ENCODE peak calls at places on chromosomes 2 and 18, in five cellular contexts. A is H1, C is neural progenitor cell, E is HepG2, R is endothelial cell of umbilical vein. B is an unnamed sample.

GRCh38 chr2:216695401-216695821 is at the start of gene IGFBP5:
- DNase-seq in A (peak), C (peak), E (no peak), R (peak), B (no peak)

GRCh38 chr2:237858294-237859081 is 935 bp upstream of the RAMP1 start:
- DNase-seq in A (peak), C (peak), E (peak), R (peak), B (peak)

GRCh38 chr2:63186331-63186730 is 135.7 kb downstream of the OTX1 start:
- DNase-seq in A (no peak), C (no peak), E (no peak), R (no peak), B (no peak)

GRCh38 chr2:131031431-131031841 is 61.8 kb downstream of the FAM168B start:
- DNase-seq in A (no peak), C (no peak), E (no peak), R (no peak), B (no peak)

GRCh38 chr18:69400253-69400975 is at the start of gene DOK6:
- DNase-seq in A (peak), C (peak), E (peak), R (peak), B (no peak)

GRCh38 chr2:71788601-71789240 is 335.4 kb downstream of the DYSF start:
- DNase-seq in A (no peak), C (no peak), E (no peak), R (no peak), B (no peak)

GRCh38 chr2:40227200-40227599 is 224.7 kb downstream of the SLC8A1 start:
- DNase-seq in A (no peak), C (no peak), E (no peak), R (no peak), B (no peak)

GRCh38 chr18:79397830-79398761 is 2.4 kb downstream of the NFATC1 start:
- DNase-seq in A (no peak), C (no peak), E (no peak), R (peak), B (no peak)

GRCh38 chr2:110931648-110932047 is 189.1 kb upstream of the BCL2L11 start:
- DNase-seq in A (no peak), C (no peak), E (no peak), R (no peak), B (no peak)

GRCh38 chr18:57660961-57661360 is 39.3 kb upstream of the NARS1 start:
- DNase-seq in A (no peak), C (no peak), E (no peak), R (no peak), B (no peak)

DNA sequence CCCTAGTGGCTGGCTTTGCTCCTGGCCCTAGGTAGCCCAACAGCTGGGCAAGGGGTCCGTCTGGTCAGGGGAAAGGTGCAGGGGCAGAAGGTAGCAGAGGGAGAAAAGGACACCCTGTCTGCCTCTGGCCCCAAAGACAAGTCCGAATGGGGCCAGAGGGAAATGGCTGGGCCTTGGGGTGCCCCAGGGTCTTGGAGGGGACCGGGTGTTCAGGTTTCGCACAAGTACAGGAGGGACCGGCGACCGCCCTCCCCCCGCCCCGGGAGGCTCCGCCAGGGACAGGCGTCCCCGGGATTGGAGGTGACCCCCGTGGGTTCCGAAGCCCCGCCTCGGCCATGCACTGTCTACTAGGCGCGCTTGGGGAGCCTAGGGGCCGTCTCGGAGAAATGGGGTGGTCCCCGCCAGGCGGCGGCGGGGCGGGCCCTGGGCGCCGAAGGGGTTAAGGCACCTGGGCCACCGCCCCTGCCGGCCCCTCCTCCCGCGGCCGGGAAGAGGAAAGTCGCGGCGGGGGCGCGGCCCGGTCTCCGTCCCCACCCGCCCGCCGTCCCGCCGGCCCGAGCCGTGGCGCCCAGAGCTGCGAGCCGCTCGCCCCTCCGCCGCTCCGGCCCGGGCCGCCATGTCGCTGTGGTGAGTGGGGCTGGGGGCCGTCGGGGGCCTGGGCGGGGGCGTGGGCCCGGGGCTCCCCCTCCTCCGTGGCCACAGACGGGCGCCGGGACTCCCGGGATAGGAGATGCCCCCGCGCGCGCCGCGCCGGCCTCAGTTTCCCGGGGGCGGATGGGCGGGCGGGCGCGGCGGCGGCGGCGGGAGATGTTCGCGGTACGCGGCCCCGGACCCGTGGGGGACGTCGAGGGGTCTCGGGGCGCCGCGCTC is at the start of gene B3GNT7:
- DNase-seq in A (peak), C (peak), E (no peak), R (no peak), B (no peak)
- TF ChIP-seq EZH2 in A (no peak), C (no peak), E (peak), R (peak), B (no peak)

GRCh38 chr2:96817882-96818281 is 1.8 kb downstream of the CNNM3 start:
- DNase-seq in A (no peak), C (no peak), E (no peak), R (no peak), B (no peak)
- H3K9ac ChIP-seq in A (no peak), C (no peak), E (peak), R (no peak), B (peak)

GRCh38 chr18:13563390-13563805 is 163.0 kb downstream of the FAM210A start:
- DNase-seq in A (no peak), C (no peak), E (no peak), R (no peak), B (no peak)

GRCh38 chr18:13566941-13567762 is 159.2 kb downstream of the FAM210A start:
- DNase-seq in A (no peak), C (no peak), E (no peak), R (no peak), B (no peak)

GRCh38 chr18:13564579-13564978 is 161.8 kb downstream of the FAM210A start:
- DNase-seq in A (no peak), C (no peak), E (no peak), R (no peak), B (no peak)

GRCh38 chr18:13562494-13563029 is 163.8 kb downstream of the FAM210A start:
- DNase-seq in A (no peak), C (no peak), E (no peak), R (no peak), B (no peak)

DNA sequence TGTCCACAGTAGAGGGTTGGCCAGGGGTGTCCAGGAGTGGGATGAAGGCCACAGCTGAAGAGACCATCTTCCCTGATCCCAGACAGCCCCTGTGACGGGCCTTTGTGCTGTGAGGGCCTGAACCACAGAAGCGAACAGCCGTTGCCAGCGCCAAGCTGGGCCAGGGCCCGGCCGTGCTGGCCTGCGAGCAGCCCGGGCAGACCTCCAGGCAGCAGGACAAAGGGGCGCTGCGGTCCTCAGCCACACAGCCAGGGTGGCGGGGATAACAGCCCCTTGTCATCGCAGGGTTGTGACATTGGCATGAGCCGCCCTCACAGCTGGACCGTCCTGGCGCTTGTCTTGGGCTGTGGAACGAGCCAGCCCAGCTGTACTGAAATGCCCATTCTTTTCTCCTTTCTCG is 161.1 kb downstream of the FAM210A start:
- DNase-seq in A (no peak), C (no peak), E (no peak), R (no peak), B (no peak)
- H2AFZ ChIP-seq in A (no peak), C (no peak), E (no peak), R (no peak), B (no peak)

GRCh38 chr2:189217546-189217945 is 38.0 kb upstream of the COL5A2 start:
- DNase-seq in A (peak), C (peak), E (no peak), R (peak), B (no peak)
- TF ChIP-seq EZH2 in A (no peak), C (no peak), E (no peak), R (no peak), B (no peak)

GRCh38 chr2:96534131-96534530 is 2.4 kb upstream of the ARID5A start:
- DNase-seq in A (no peak), C (no peak), E (no peak), R (no peak), B (no peak)
- H3K9ac ChIP-seq in A (no peak), C (no peak), E (no peak), R (no peak), B (no peak)

DNA sequence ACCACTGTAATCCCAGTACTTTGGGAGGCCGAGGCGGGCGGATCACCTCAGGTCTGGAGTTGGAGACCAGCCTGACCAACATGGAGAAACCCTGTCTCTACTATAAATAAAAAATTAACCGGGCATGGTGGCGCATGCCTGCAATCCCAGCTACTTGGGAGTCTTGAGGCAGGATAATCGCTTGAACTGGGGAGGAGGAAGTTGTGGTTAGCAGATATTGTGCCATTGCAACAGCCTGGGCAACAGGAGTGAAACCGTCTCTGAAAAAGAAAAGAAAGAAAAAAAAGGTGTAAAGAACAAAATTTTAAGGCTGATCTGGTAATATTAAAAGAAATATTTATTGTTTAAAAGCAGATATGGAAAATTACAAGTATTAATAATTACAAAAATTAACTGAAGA is 29.7 kb downstream of the ZNF804A start:
- DNase-seq in A (no peak), C (no peak), E (no peak), R (no peak), B (no peak)
- H2AFZ ChIP-seq in A (no peak), C (no peak), E (no peak), R (no peak), B (no peak)

DNA sequence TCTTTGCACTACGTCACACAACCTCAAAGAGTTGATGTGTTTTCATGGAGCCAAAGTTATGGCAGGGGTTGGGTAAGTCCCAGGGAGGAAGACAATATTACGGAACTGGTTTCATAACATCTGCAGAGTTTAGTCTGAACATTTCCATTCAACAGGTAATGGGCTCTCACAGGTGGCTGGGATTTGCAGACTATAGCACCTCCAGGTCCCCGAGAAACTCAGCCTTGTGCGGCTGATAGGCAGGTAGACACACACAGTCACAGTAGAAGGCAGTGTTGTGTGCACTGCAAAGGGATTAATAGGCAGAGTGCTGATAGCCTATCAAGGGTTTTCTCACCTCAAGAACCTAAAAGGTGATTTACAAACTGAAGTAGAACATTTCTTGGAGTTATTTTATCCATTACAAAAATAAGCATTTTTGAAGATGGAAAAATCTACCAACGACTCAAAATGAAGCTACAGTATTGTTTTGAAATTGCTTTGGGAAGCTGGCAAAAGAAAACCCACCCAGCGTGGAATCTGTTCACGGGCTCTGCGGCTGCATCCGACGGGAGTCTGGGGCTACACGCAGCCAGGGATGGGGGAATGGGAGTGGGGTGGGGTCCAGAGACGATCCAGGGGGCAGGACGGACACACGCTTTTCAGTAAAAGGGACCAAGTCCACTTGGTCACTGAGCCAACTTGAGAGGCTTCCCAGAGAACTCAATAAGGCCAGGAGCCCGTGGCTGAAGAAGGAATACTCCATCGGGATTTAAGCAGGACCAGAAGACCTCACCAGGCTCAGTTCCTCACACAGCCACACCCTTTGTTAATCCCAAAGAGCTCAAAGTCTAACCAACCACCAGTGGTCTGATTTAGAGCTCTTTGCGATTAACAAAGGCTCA is 82.9 kb downstream of the CHRNA1 start:
- DNase-seq in A (no peak), C (peak), E (peak), R (no peak), B (no peak)
- TF ChIP-seq EZH2 in A (no peak), C (no peak), E (no peak), R (no peak), B (no peak)

GRCh38 chr18:65606551-65607130 is 144.2 kb upstream of the CDH7 start:
- DNase-seq in A (no peak), C (no peak), E (no peak), R (peak), B (no peak)

GRCh38 chr18:65607161-65607560 is 143.7 kb upstream of the CDH7 start:
- DNase-seq in A (no peak), C (no peak), E (no peak), R (no peak), B (no peak)

GRCh38 chr18:65601775-65602174 is 149.0 kb upstream of the CDH7 start:
- DNase-seq in A (no peak), C (no peak), E (no peak), R (no peak), B (no peak)
- H3K9ac ChIP-seq in A (no peak), C (no peak), E (no peak), R (no peak), B (no peak)

GRCh38 chr2:157206921-157207320 is 50.6 kb upstream of the GALNT5 start:
- DNase-seq in A (no peak), C (no peak), E (no peak), R (no peak), B (no peak)
- H2AFZ ChIP-seq in A (no peak), C (no peak), E (no peak), R (no peak), B (no peak)

B was measured in DND-41.